ENCODE peak calls at places on chromosomes 6 and 20, in eight cellular contexts. One of them, this sample, is unnamed.

GRCh38 chr6:135094403-135094821 is 39.8 kb upstream of the HBS1L start:
- DNase-seq in amniotic stem cell: no peak
- DNase-seq in stimulated activated naive B cell treated with anti-CD40 and anti-IgM and Interleukin-4, amounts not matched to agents 10 μg/mL and 1 μg/mL and 100 μg/mL, for 72 hours: no peak
- DNase-seq in stimulated activated CD4-positive, alpha-beta T cell treated with anti-CD3 and anti-CD28 coated beads, Interleukin-4, amount 100 ng/mL, for 48 hours: no peak
- DNase-seq in stimulated activated CD8-positive, alpha-beta memory T cell treated with anti-CD3 and anti-CD28 coated beads, Interleukin-2, amount 100 ng/mL, for 1 hour: no peak
- DNase-seq in Daoy: peak; percentile 18
- DNase-seq in RKO: no peak
- DNase-seq in HEK293T: no peak
- DNase-seq in this sample: peak; percentile 30

GRCh38 chr6:158328952-158329351 is 16.7 kb downstream of the TULP4 start:
- DNase-seq in amniotic stem cell: no peak
- DNase-seq in stimulated activated naive B cell treated with anti-CD40 and anti-IgM and Interleukin-4, amounts not matched to agents 10 μg/mL and 1 μg/mL and 100 μg/mL, for 72 hours: no peak
- DNase-seq in stimulated activated CD4-positive, alpha-beta T cell treated with anti-CD3 and anti-CD28 coated beads, Interleukin-4, amount 100 ng/mL, for 48 hours: no peak
- DNase-seq in stimulated activated CD8-positive, alpha-beta memory T cell treated with anti-CD3 and anti-CD28 coated beads, Interleukin-2, amount 100 ng/mL, for 1 hour: no peak
- DNase-seq in Daoy: no peak
- DNase-seq in RKO: no peak
- DNase-seq in HEK293T: no peak
- DNase-seq in this sample: no peak

GRCh38 chr6:138115877-138116660 is 8.8 kb upstream of the PERP start:
- DNase-seq in amniotic stem cell: peak; percentile 64
- DNase-seq in stimulated activated naive B cell treated with anti-CD40 and anti-IgM and Interleukin-4, amounts not matched to agents 10 μg/mL and 1 μg/mL and 100 μg/mL, for 72 hours: peak; percentile 6
- DNase-seq in stimulated activated CD4-positive, alpha-beta T cell treated with anti-CD3 and anti-CD28 coated beads, Interleukin-4, amount 100 ng/mL, for 48 hours: no peak
- DNase-seq in stimulated activated CD8-positive, alpha-beta memory T cell treated with anti-CD3 and anti-CD28 coated beads, Interleukin-2, amount 100 ng/mL, for 1 hour: peak; percentile 19
- DNase-seq in Daoy: peak; percentile 64
- DNase-seq in RKO: peak; percentile 78
- DNase-seq in HEK293T: peak; percentile 77
- DNase-seq in this sample: peak; percentile 71

GRCh38 chr20:19566226-19566960 is 191.7 kb upstream of the RIN2 start:
- DNase-seq in amniotic stem cell: no peak
- DNase-seq in stimulated activated naive B cell treated with anti-CD40 and anti-IgM and Interleukin-4, amounts not matched to agents 10 μg/mL and 1 μg/mL and 100 μg/mL, for 72 hours: no peak
- DNase-seq in stimulated activated CD4-positive, alpha-beta T cell treated with anti-CD3 and anti-CD28 coated beads, Interleukin-4, amount 100 ng/mL, for 48 hours: no peak
- DNase-seq in stimulated activated CD8-positive, alpha-beta memory T cell treated with anti-CD3 and anti-CD28 coated beads, Interleukin-2, amount 100 ng/mL, for 1 hour: no peak
- DNase-seq in Daoy: no peak
- DNase-seq in RKO: no peak
- DNase-seq in HEK293T: no peak
- DNase-seq in this sample: peak; percentile 74

GRCh38 chr20:58330229-58330628 is 20.7 kb downstream of the RAB22A start:
- DNase-seq in amniotic stem cell: no peak
- DNase-seq in stimulated activated naive B cell treated with anti-CD40 and anti-IgM and Interleukin-4, amounts not matched to agents 10 μg/mL and 1 μg/mL and 100 μg/mL, for 72 hours: no peak
- DNase-seq in stimulated activated CD4-positive, alpha-beta T cell treated with anti-CD3 and anti-CD28 coated beads, Interleukin-4, amount 100 ng/mL, for 48 hours: no peak
- DNase-seq in stimulated activated CD8-positive, alpha-beta memory T cell treated with anti-CD3 and anti-CD28 coated beads, Interleukin-2, amount 100 ng/mL, for 1 hour: no peak
- DNase-seq in Daoy: no peak
- DNase-seq in RKO: no peak
- DNase-seq in HEK293T: no peak
- DNase-seq in this sample: no peak

GRCh38 chr6:138008791-138009190 is 98.4 kb downstream of the PERP start:
- DNase-seq in amniotic stem cell: no peak
- DNase-seq in stimulated activated naive B cell treated with anti-CD40 and anti-IgM and Interleukin-4, amounts not matched to agents 10 μg/mL and 1 μg/mL and 100 μg/mL, for 72 hours: no peak
- DNase-seq in stimulated activated CD4-positive, alpha-beta T cell treated with anti-CD3 and anti-CD28 coated beads, Interleukin-4, amount 100 ng/mL, for 48 hours: no peak
- DNase-seq in stimulated activated CD8-positive, alpha-beta memory T cell treated with anti-CD3 and anti-CD28 coated beads, Interleukin-2, amount 100 ng/mL, for 1 hour: no peak
- DNase-seq in Daoy: no peak
- DNase-seq in RKO: no peak
- DNase-seq in HEK293T: no peak
- DNase-seq in this sample: no peak

GRCh38 chr6:15184441-15184861 is 61.4 kb upstream of the JARID2 start:
- DNase-seq in amniotic stem cell: no peak
- DNase-seq in stimulated activated naive B cell treated with anti-CD40 and anti-IgM and Interleukin-4, amounts not matched to agents 10 μg/mL and 1 μg/mL and 100 μg/mL, for 72 hours: peak; percentile 23
- DNase-seq in stimulated activated CD4-positive, alpha-beta T cell treated with anti-CD3 and anti-CD28 coated beads, Interleukin-4, amount 100 ng/mL, for 48 hours: no peak
- DNase-seq in stimulated activated CD8-positive, alpha-beta memory T cell treated with anti-CD3 and anti-CD28 coated beads, Interleukin-2, amount 100 ng/mL, for 1 hour: no peak
- DNase-seq in Daoy: peak; percentile 9
- DNase-seq in RKO: no peak
- DNase-seq in HEK293T: no peak
- DNase-seq in this sample: no peak

GRCh38 chr6:141301779-141302178 is 830.9 kb upstream of the GJE1 start:
- DNase-seq in amniotic stem cell: no peak
- DNase-seq in stimulated activated naive B cell treated with anti-CD40 and anti-IgM and Interleukin-4, amounts not matched to agents 10 μg/mL and 1 μg/mL and 100 μg/mL, for 72 hours: no peak
- DNase-seq in stimulated activated CD4-positive, alpha-beta T cell treated with anti-CD3 and anti-CD28 coated beads, Interleukin-4, amount 100 ng/mL, for 48 hours: no peak
- DNase-seq in stimulated activated CD8-positive, alpha-beta memory T cell treated with anti-CD3 and anti-CD28 coated beads, Interleukin-2, amount 100 ng/mL, for 1 hour: no peak
- DNase-seq in Daoy: no peak
- DNase-seq in RKO: no peak
- DNase-seq in HEK293T: no peak
- DNase-seq in this sample: no peak

GRCh38 chr20:54267510-54268003 is 59.7 kb downstream of the PFDN4 start:
- DNase-seq in amniotic stem cell: no peak
- DNase-seq in stimulated activated naive B cell treated with anti-CD40 and anti-IgM and Interleukin-4, amounts not matched to agents 10 μg/mL and 1 μg/mL and 100 μg/mL, for 72 hours: no peak
- DNase-seq in stimulated activated CD4-positive, alpha-beta T cell treated with anti-CD3 and anti-CD28 coated beads, Interleukin-4, amount 100 ng/mL, for 48 hours: no peak
- DNase-seq in stimulated activated CD8-positive, alpha-beta memory T cell treated with anti-CD3 and anti-CD28 coated beads, Interleukin-2, amount 100 ng/mL, for 1 hour: no peak
- DNase-seq in Daoy: peak; percentile 37
- DNase-seq in RKO: no peak
- DNase-seq in HEK293T: no peak
- DNase-seq in this sample: peak; percentile 20

GRCh38 chr6:111918825-111919224 is 45.6 kb upstream of the FYN start:
- DNase-seq in amniotic stem cell: no peak
- DNase-seq in stimulated activated naive B cell treated with anti-CD40 and anti-IgM and Interleukin-4, amounts not matched to agents 10 μg/mL and 1 μg/mL and 100 μg/mL, for 72 hours: no peak
- DNase-seq in stimulated activated CD4-positive, alpha-beta T cell treated with anti-CD3 and anti-CD28 coated beads, Interleukin-4, amount 100 ng/mL, for 48 hours: no peak
- DNase-seq in stimulated activated CD8-positive, alpha-beta memory T cell treated with anti-CD3 and anti-CD28 coated beads, Interleukin-2, amount 100 ng/mL, for 1 hour: no peak
- DNase-seq in Daoy: peak; percentile 87
- DNase-seq in RKO: peak; percentile 24
- DNase-seq in HEK293T: no peak
- DNase-seq in this sample: peak; percentile 80

GRCh38 chr20:8901237-8902025 is 167.5 kb upstream of the PLCB4 start:
- DNase-seq in amniotic stem cell: no peak
- DNase-seq in stimulated activated naive B cell treated with anti-CD40 and anti-IgM and Interleukin-4, amounts not matched to agents 10 μg/mL and 1 μg/mL and 100 μg/mL, for 72 hours: no peak
- DNase-seq in stimulated activated CD4-positive, alpha-beta T cell treated with anti-CD3 and anti-CD28 coated beads, Interleukin-4, amount 100 ng/mL, for 48 hours: no peak
- DNase-seq in stimulated activated CD8-positive, alpha-beta memory T cell treated with anti-CD3 and anti-CD28 coated beads, Interleukin-2, amount 100 ng/mL, for 1 hour: no peak
- DNase-seq in Daoy: no peak
- DNase-seq in RKO: no peak
- DNase-seq in HEK293T: no peak
- DNase-seq in this sample: peak; percentile 81

GRCh38 chr6:11486959-11487358 is 50.6 kb upstream of the TMEM170B start:
- DNase-seq in amniotic stem cell: no peak
- DNase-seq in stimulated activated naive B cell treated with anti-CD40 and anti-IgM and Interleukin-4, amounts not matched to agents 10 μg/mL and 1 μg/mL and 100 μg/mL, for 72 hours: no peak
- DNase-seq in stimulated activated CD4-positive, alpha-beta T cell treated with anti-CD3 and anti-CD28 coated beads, Interleukin-4, amount 100 ng/mL, for 48 hours: no peak
- DNase-seq in stimulated activated CD8-positive, alpha-beta memory T cell treated with anti-CD3 and anti-CD28 coated beads, Interleukin-2, amount 100 ng/mL, for 1 hour: no peak
- DNase-seq in Daoy: no peak
- DNase-seq in RKO: no peak
- DNase-seq in HEK293T: no peak
- DNase-seq in this sample: no peak

GRCh38 chr6:13278184-13278583 is 50.2 kb downstream of the TBC1D7 start:
- DNase-seq in amniotic stem cell: no peak
- DNase-seq in stimulated activated naive B cell treated with anti-CD40 and anti-IgM and Interleukin-4, amounts not matched to agents 10 μg/mL and 1 μg/mL and 100 μg/mL, for 72 hours: no peak
- DNase-seq in stimulated activated CD4-positive, alpha-beta T cell treated with anti-CD3 and anti-CD28 coated beads, Interleukin-4, amount 100 ng/mL, for 48 hours: no peak
- DNase-seq in stimulated activated CD8-positive, alpha-beta memory T cell treated with anti-CD3 and anti-CD28 coated beads, Interleukin-2, amount 100 ng/mL, for 1 hour: no peak
- DNase-seq in Daoy: no peak
- DNase-seq in RKO: no peak
- DNase-seq in HEK293T: peak; percentile 24
- DNase-seq in this sample: no peak

GRCh38 chr6:137705166-137706064 is 161.6 kb upstream of the TNFAIP3 start:
- DNase-seq in amniotic stem cell: peak; percentile 35
- DNase-seq in stimulated activated naive B cell treated with anti-CD40 and anti-IgM and Interleukin-4, amounts not matched to agents 10 μg/mL and 1 μg/mL and 100 μg/mL, for 72 hours: peak; percentile 48
- DNase-seq in stimulated activated CD4-positive, alpha-beta T cell treated with anti-CD3 and anti-CD28 coated beads, Interleukin-4, amount 100 ng/mL, for 48 hours: peak; percentile 71
- DNase-seq in stimulated activated CD8-positive, alpha-beta memory T cell treated with anti-CD3 and anti-CD28 coated beads, Interleukin-2, amount 100 ng/mL, for 1 hour: peak; percentile 51
- DNase-seq in Daoy: peak; percentile 74
- DNase-seq in RKO: peak; percentile 50
- DNase-seq in HEK293T: peak; percentile 77
- DNase-seq in this sample: peak; percentile 66

GRCh38 chr20:62900692-62901584 is 25.4 kb downstream of the DIDO1 start:
- DNase-seq in amniotic stem cell: no peak
- DNase-seq in stimulated activated naive B cell treated with anti-CD40 and anti-IgM and Interleukin-4, amounts not matched to agents 10 μg/mL and 1 μg/mL and 100 μg/mL, for 72 hours: no peak
- DNase-seq in stimulated activated CD4-positive, alpha-beta T cell treated with anti-CD3 and anti-CD28 coated beads, Interleukin-4, amount 100 ng/mL, for 48 hours: no peak
- DNase-seq in stimulated activated CD8-positive, alpha-beta memory T cell treated with anti-CD3 and anti-CD28 coated beads, Interleukin-2, amount 100 ng/mL, for 1 hour: no peak
- DNase-seq in Daoy: no peak
- DNase-seq in RKO: peak; percentile 38
- DNase-seq in HEK293T: peak; percentile 49
- DNase-seq in this sample: no peak